ENCODE peak calls at places on chromosomes 16 and 17, in six cellular contexts. C is mesendoderm, T is IMR-90, R is H1, X is H9, D is trophoblast cell. N is an unnamed sample.

GRCh38 chr16:89199241-89200123 is 855 bp downstream of the SLC22A31 start:
- DNase-seq in R (no peak), X (peak), D (no peak), C (no peak), T (no peak), N (no peak)

GRCh38 chr17:19354123-19354522 is 8.4 kb downstream of the B9D1 start:
- DNase-seq in C (no peak), X (no peak), T (peak), D (no peak), R (no peak), N (peak)

GRCh38 chr17:3796110-3796821 is 4.7 kb downstream of the ITGAE start:
- DNase-seq in T (no peak), R (no peak), D (no peak), X (no peak), C (no peak), N (no peak)

GRCh38 chr17:61381537-61381936 is 18.1 kb upstream of the TBX2 start:
- DNase-seq in C (no peak), R (no peak), X (no peak), T (no peak), D (no peak), N (no peak)

GRCh38 chr17:77375917-77376651 is 235.3 kb downstream of the SEC14L1 start:
- DNase-seq in D (peak), R (no peak), T (peak), X (peak), C (peak), N (peak)

GRCh38 chr16:79697562-79698112 is 97.1 kb upstream of the MAF start:
- DNase-seq in X (no peak), T (no peak), C (no peak), D (no peak), R (no peak), N (no peak)

GRCh38 chr17:40582328-40582901 is 17.1 kb upstream of the CCR7 start:
- DNase-seq in D (no peak), T (no peak), X (no peak), C (no peak), R (no peak), N (no peak)

GRCh38 chr17:63609820-63610573 is 9.3 kb downstream of the TACO1 start:
- DNase-seq in T (no peak), D (no peak), R (no peak), X (no peak), C (no peak), N (no peak)

GRCh38 chr17:81828656-81829055 is 4.4 kb downstream of the MCRIP1 start:
- DNase-seq in X (no peak), D (no peak), C (no peak), T (no peak), R (no peak), N (no peak)

GRCh38 chr16:86259499-86259898 is 250.8 kb upstream of the FOXF1 start:
- DNase-seq in T (no peak), C (no peak), R (no peak), D (no peak), X (peak), N (no peak)

GRCh38 chr16:87762071-87762571 is 3.7 kb downstream of the KLHDC4 start:
- DNase-seq in R (no peak), X (no peak), T (no peak), C (no peak), D (no peak), N (no peak)

GRCh38 chr16:24257965-24258364 is 1.8 kb downstream of the CACNG3 start:
- DNase-seq in C (peak), R (no peak), X (peak), T (no peak), D (no peak), N (no peak)

GRCh38 chr16:4384497-4384896 is 12.8 kb downstream of the VASN start:
- DNase-seq in D (no peak), R (no peak), T (peak), X (no peak), C (no peak), N (no peak)

GRCh38 chr16:53207810-53208752 is 153.3 kb downstream of the CHD9 start:
- DNase-seq in X (peak), T (peak), C (peak), R (peak), D (peak), N (peak)

GRCh38 chr16:81627729-81628128 is 151.4 kb upstream of the PLCG2 start:
- DNase-seq in T (no peak), D (no peak), C (no peak), R (no peak), X (no peak), N (no peak)

GRCh38 chr17:7633093-7633492 is 3.2 kb downstream of the SHBG start:
- DNase-seq in X (peak), T (no peak), R (no peak), D (no peak), C (peak), N (no peak)

GRCh38 chr16:1740781-1741490 is 30.4 kb downstream of the NME3 start:
- DNase-seq in T (no peak), C (no peak), D (no peak), X (no peak), R (no peak), N (no peak)

GRCh38 chr16:10838611-10839270 is 20.1 kb upstream of the TVP23A start:
- DNase-seq in C (no peak), D (no peak), T (no peak), X (no peak), R (no peak), N (no peak)

GRCh38 chr16:11224894-11225676 is 30.9 kb downstream of the SOCS1 start:
- DNase-seq in C (no peak), D (no peak), X (no peak), R (no peak), T (peak), N (peak)

GRCh38 chr17:38871247-38871991 is 1.6 kb downstream of the LASP1 start:
- DNase-seq in D (no peak), R (no peak), T (peak), X (peak), C (peak), N (peak)

GRCh38 chr16:68599586-68599985 is 45.5 kb upstream of the CDH3 start:
- DNase-seq in T (no peak), C (peak), R (no peak), X (no peak), D (no peak), N (no peak)

GRCh38 chr16:77960771-77961170 is 61.6 kb upstream of the CLEC3A start:
- DNase-seq in C (no peak), R (no peak), X (no peak), T (no peak), D (no peak), N (no peak)

GRCh38 chr17:329794-330420 is 22.7 kb downstream of the RPH3AL start:
- DNase-seq in T (no peak), R (no peak), C (no peak), X (no peak), D (no peak), N (no peak)

GRCh38 chr17:50330151-50330753 is 15.7 kb upstream of the XYLT2 start:
- DNase-seq in X (no peak), C (no peak), R (no peak), D (no peak), T (no peak), N (no peak)

GRCh38 chr17:6487243-6488007 is 43.2 kb downstream of the PIMREG start:
- DNase-seq in D (no peak), T (no peak), R (no peak), C (no peak), X (no peak), N (no peak)

GRCh38 chr17:58415371-58416055 is 1.8 kb downstream of the RNF43 start:
- DNase-seq in X (peak), R (no peak), T (no peak), D (no peak), C (peak), N (no peak)

GRCh38 chr17:70527364-70527888 is 358.1 kb downstream of the KCNJ2 start:
- DNase-seq in X (no peak), C (no peak), T (no peak), D (no peak), R (no peak), N (no peak)

GRCh38 chr16:85141491-85142128 is 29.3 kb upstream of the CIBAR2 start:
- DNase-seq in R (no peak), T (no peak), C (no peak), D (no peak), X (no peak), N (no peak)

GRCh38 chr17:41211845-41212466 is 14.5 kb upstream of the KRTAP9-2 start:
- DNase-seq in D (no peak), C (no peak), T (peak), X (no peak), R (no peak), N (no peak)

GRCh38 chr16:46620265-46621005 is 744 bp downstream of the SHCBP1 start:
- DNase-seq in X (no peak), T (no peak), R (no peak), D (no peak), C (no peak), N (peak)

GRCh38 chr17:81511800-81512559 is 619 bp downstream of the ACTG1 start:
- DNase-seq in D (no peak), C (no peak), R (no peak), T (no peak), X (peak), N (no peak)

DNA sequence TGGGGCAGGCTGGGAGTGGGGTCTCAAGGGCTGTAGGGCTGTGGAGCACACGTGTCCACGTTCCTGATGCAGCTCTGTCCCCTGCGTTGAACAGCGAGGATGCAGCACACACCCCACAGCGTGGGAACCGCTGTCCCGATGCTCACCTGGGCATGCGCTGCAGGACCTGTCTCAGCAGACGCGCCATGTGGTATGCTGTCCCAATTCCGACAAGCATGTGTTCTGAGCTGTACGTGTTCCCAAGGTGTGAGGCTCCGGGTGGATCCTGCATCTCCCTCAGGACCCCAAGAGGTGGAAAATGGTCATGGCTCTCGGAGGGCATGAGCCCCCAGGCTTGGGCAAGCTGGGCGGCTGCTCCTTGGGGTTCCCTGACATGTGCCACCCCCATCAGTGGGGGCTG is 34.2 kb downstream of the ENGASE start:
- DNase-seq in R (no peak), T (no peak), D (no peak), X (no peak), C (no peak), N (no peak)
- H2BK120ac ChIP-seq in R (no peak), T (no peak), D (no peak), X (no peak), C (no peak), N (no peak)

DNA sequence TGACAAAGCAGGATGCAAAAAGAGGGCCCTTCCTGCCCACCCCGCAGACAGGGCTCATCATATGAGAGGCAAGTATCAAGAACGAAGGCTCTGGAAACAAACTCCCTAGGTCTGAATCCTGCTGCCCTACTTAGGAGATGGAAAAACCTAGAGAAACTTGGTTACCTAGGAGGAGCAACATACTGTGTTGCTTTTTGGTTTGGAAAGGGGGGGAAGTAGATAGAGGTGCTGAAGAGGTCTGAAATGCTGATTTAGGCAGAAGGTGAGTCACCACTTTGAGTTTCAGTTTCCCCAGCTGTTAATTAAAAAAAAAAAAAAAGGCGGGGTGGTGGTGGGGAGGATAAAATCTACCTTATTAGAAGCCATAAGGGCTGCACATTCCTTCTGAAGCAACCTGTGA is 1.5 kb downstream of the N4BP1 start:
- DNase-seq in T (no peak), X (no peak), C (peak), R (no peak), D (no peak), N (peak)
- H3K9ac ChIP-seq in T (peak), X (no peak), C (peak), R (no peak), D (no peak), N (peak)

GRCh38 chr17:31158741-31159377 is 64.1 kb downstream of the NF1 start:
- DNase-seq in C (no peak), D (no peak), R (no peak), X (no peak), T (peak), N (peak)

GRCh38 chr17:31152271-31152670 is 57.5 kb downstream of the NF1 start:
- DNase-seq in D (no peak), R (no peak), X (no peak), T (no peak), C (no peak), N (no peak)

GRCh38 chr17:31156326-31156725 is 61.5 kb downstream of the NF1 start:
- DNase-seq in R (no peak), C (no peak), T (peak), X (no peak), D (no peak), N (no peak)

GRCh38 chr17:31155208-31155810 is 60.5 kb downstream of the NF1 start:
- DNase-seq in D (no peak), X (no peak), T (peak), C (no peak), R (no peak), N (no peak)
- H3K4me2 ChIP-seq in D (no peak), X (no peak), T (no peak), C (no peak), R (no peak), N (no peak)

GRCh38 chr17:36532435-36532975 is 2.2 kb downstream of the MYO19 start:
- DNase-seq in X (no peak), T (no peak), R (peak), D (no peak), C (no peak), N (no peak)
- H2BK120ac ChIP-seq in X (no peak), T (no peak), R (no peak), D (no peak), C (no peak), N (no peak)

GRCh38 chr17:16217002-16217635 is at the start of gene PIGL:
- DNase-seq in R (peak), T (peak), D (peak), C (peak), X (peak), N (peak)
- H3K9ac ChIP-seq in R (peak), T (peak), D (peak), C (peak), X (peak), N (peak)

GRCh38 chr17:47945080-47945479 is 3.7 kb downstream of the PNPO start:
- DNase-seq in C (no peak), X (no peak), D (no peak), R (no peak), T (no peak), N (no peak)

GRCh38 chr17:47946516-47946915 is 5.1 kb downstream of the PNPO start:
- DNase-seq in T (no peak), D (no peak), X (no peak), R (no peak), C (no peak), N (no peak)

GRCh38 chr17:47946929-47947397 is 5.6 kb downstream of the PNPO start:
- DNase-seq in R (peak), X (peak), T (peak), C (peak), D (peak), N (peak)

GRCh38 chr17:47948706-47949196 is 7.4 kb downstream of the PNPO start:
- DNase-seq in C (no peak), X (no peak), R (no peak), T (no peak), D (no peak), N (no peak)

DNA sequence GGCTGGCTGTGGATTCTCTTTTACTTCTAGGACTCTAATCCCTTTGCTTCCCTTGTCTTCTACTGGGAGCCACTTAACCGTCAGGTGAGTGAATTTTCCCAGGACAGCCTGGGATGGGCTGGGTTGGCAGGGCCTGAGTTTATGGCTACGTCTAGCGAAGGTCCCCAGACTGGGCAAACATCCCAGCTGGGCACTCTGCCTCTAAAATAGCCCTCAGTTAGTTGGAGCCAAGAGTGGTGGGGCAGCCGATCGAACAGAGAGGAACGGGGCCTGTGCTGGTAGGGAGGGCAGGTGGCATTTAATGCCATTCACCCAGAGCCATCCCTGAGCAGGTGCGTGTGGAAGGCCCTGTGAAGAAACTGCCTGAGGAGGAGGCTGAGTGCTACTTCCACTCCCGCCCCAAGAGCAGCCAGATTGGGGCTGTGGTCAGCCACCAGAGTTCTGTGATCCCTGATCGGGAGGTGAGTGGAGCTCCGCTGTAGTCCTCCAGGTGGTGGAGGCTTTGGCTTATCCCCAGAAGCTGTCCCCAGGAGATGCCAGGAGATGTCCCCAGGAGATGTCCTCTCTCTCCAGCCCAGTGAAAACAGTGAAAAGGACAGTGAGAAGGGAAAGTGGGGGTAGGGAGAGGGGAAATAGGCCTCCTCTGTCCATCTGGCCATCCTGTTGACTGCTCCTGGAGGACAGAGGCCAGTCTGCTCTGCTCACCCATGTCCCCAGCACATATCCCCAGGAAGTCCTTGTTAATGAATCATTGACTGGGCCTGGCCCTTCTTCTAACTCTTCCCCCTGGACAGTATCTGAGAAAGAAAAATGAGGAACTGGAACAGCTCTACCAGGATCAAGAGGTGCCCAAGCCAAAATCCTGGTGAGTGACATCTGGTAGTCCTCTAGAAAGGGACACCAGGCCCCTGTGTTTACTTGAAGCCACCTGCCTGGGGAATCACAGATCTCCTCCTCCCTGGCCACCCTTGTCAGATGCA is 4.4 kb downstream of the PNPO start:
- DNase-seq in X (no peak), R (no peak), D (no peak), C (no peak), T (no peak), N (no peak)
- H3K4me2 ChIP-seq in X (no peak), R (no peak), D (no peak), C (no peak), T (no peak), N (no peak)